ENCODE peak calls at places on chromosomes 3 and 15, in four cellular contexts. Y, Z, E and P are unnamed samples.

GRCh38 chr3:149658444-149659172 is 783 bp upstream of the WWTR1 start:
- DNase-seq in Y (peak), E (no peak), Z (no peak), P (peak)

GRCh38 chr15:48318131-48318530 is 13.1 kb upstream of the DUT start:
- DNase-seq in E (no peak), Y (peak), Z (no peak), P (no peak)

GRCh38 chr3:160869825-160870224 is 113.8 kb downstream of the PPM1L start:
- DNase-seq in E (no peak), Y (no peak), Z (no peak), P (peak)

GRCh38 chr3:16668776-16669545 is 63.7 kb upstream of the DAZL start:
- DNase-seq in E (no peak), Z (no peak), Y (no peak), P (no peak)

GRCh38 chr3:75737831-75738493 is 47.4 kb downstream of the ZNF717 start:
- DNase-seq in E (no peak), Z (no peak), Y (no peak), P (no peak)

GRCh38 chr15:29988689-29989088 is 94.1 kb upstream of the GOLGA8J start:
- DNase-seq in E (no peak), Z (no peak), Y (no peak), P (no peak)

GRCh38 chr15:36938131-36938530 is 162.2 kb downstream of the MEIS2 start:
- DNase-seq in Y (no peak), E (no peak), Z (no peak), P (no peak)

GRCh38 chr3:72050771-72051170 is 265.8 kb upstream of the PROK2 start:
- DNase-seq in Y (no peak), Z (no peak), E (no peak), P (no peak)

GRCh38 chr3:123743121-123743520 is 141.0 kb downstream of the MYLK start:
- DNase-seq in Y (no peak), Z (no peak), E (no peak), P (no peak)

GRCh38 chr3:71465371-71466007 is 118.0 kb downstream of the FOXP1 start:
- DNase-seq in E (no peak), Z (no peak), Y (no peak), P (no peak)

GRCh38 chr3:72738752-72739520 is 109.3 kb downstream of the SHQ1 start:
- DNase-seq in E (no peak), Y (peak), Z (peak), P (peak)

GRCh38 chr15:93034512-93034911 is 54.5 kb downstream of the RGMA start:
- DNase-seq in E (no peak), Z (no peak), Y (no peak), P (no peak)

GRCh38 chr3:77467702-77468407 is 428.0 kb downstream of the ROBO2 start:
- DNase-seq in Z (no peak), E (no peak), Y (no peak), P (no peak)

GRCh38 chr3:61841111-61841845 is 279.9 kb downstream of the PTPRG start:
- DNase-seq in Z (no peak), E (no peak), Y (no peak), P (no peak)

GRCh38 chr3:50003216-50003615 is 63.3 kb downstream of the RBM6 start:
- DNase-seq in Y (no peak), E (no peak), Z (no peak), P (no peak)

GRCh38 chr15:89903015-89903857 is 9.4 kb upstream of the AP3S2 start:
- DNase-seq in E (no peak), Z (no peak), Y (no peak), P (no peak)

GRCh38 chr15:31216210-31216911 is 110.3 kb upstream of the KLF13 start:
- DNase-seq in Y (peak), Z (peak), E (peak), P (no peak)

DNA sequence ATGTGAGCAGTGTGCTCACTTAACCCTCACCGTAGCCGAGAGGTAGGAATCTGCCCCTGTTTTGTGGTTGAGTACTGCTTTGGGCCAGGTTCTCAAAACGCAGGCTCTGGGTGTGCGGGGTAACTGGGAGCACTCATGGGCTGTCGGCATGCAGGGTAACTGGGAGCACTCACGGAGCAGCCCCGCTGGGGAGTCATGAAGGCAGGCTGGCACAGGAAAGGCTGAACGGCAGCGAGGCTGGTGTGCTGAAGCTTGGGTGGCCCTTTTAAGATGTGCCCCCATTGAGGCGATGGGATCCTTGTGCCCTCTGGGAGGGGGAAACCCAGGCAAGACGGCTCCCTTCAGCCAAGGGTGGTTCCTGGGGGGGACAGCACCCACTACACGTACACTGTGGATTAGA is 44.6 kb upstream of the VPS8 start:
- DNase-seq in Y (no peak), Z (no peak), E (no peak), P (no peak)
- TF ChIP-seq SP1 in Y (no peak), Z (no peak), E (no peak), P (no peak)

DNA sequence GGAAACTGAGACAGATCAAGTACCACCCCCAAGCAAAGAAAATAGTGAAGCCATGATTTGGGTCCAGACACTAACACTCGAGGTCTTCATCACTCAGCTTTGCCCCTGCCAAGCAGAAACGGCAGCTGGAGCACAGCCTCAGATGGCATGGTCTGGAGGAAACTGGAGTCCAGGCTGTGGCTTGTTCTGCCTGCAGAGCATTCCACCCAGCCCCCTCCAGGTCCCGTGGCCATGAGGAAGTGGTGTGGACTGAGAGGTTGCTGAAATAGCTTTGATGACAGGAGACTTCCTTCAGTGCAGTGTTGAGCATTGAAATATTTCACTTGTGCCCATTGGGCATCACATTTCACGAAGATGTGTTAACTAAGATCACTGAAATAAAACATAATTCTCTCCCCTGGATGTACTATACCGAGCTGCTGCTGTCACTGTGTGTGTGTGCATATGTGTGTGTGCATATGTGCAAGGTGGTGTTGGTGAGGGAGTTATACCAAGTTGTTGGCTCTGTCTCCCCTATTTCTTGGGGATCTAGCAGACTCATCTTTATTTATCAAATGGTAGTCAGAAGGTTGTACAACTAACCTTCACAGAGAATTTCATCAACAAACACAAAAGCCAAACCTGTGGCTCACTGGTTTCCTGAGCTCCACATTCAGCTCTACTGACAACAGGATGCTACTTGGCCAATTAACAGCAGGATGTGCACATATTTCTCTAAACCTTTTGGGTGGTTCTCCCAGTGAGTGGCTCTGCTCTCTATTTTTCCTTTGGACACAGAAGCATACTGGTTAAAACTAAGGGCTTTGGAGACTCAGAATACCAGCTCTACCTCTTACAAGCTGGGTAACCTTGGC is 660.1 kb upstream of the CFAP20DC start:
- DNase-seq in Y (no peak), Z (no peak), E (no peak), P (no peak)
- TF ChIP-seq ELF4 in Y (no peak), Z (no peak), E (no peak), P (no peak)

GRCh38 chr3:10286596-10287295 is 6.0 kb downstream of the GHRL start:
- DNase-seq in E (peak), Z (no peak), Y (no peak), P (no peak)
- TF ChIP-seq SP1 in E (no peak), Z (no peak), Y (no peak), P (no peak)

GRCh38 chr3:104102386-104102785 is 1264.3 kb upstream of the ALCAM start:
- DNase-seq in Z (peak), Y (no peak), E (peak), P (peak)
- TF ChIP-seq ELF4 in Z (no peak), Y (no peak), E (no peak), P (no peak)

GRCh38 chr15:56931674-56932507 is 13.4 kb downstream of the TCF12 start:
- DNase-seq in Z (no peak), Y (no peak), E (peak), P (no peak)
- TF ChIP-seq SP1 in Z (no peak), Y (no peak), E (no peak), P (no peak)

GRCh38 chr15:66483131-66483566 is 14.4 kb downstream of the SNAPC5 start:
- DNase-seq in Y (no peak), Z (no peak), E (no peak), P (no peak)
- TF ChIP-seq ELF4 in Y (no peak), Z (no peak), E (no peak), P (no peak)